ENCODE peak calls at places on chromosomes 5 and 9, in seven cellular contexts. C is C1 segment of cervical spinal cord, W is HT1080, J is HCEC 1CT, Y is M059J, B is COR-L47, L is ACHN. R is an unnamed sample.

GRCh38 chr5:53173083-53173482 is 63.5 kb upstream of the MOCS2 start:
- DNase-seq in C (no peak), W (no peak), J (no peak), Y (no peak), B (no peak), L (no peak), R (no peak)

GRCh38 chr5:119287547-119288073 is 68.2 kb upstream of the TNFAIP8 start:
- DNase-seq in C (no peak), W (peak; percentile 32), J (no peak), Y (peak; percentile 65), B (no peak), L (no peak), R (no peak)

GRCh38 chr5:126234563-126235195 is 188.5 kb upstream of the GRAMD2B start:
- DNase-seq in C (no peak), W (peak; percentile 27), J (peak; percentile 56), Y (peak; percentile 40), B (peak; percentile 2), L (peak; percentile 48), R (peak; percentile 6)

GRCh38 chr5:321233-321725 is at the start of gene AHRR:
- DNase-seq in C (no peak), W (peak; percentile 55), J (peak; percentile 75), Y (peak; percentile 76), B (peak; percentile 61), L (peak; percentile 60), R (no peak)

GRCh38 chr5:32865475-32865874 is 154.4 kb downstream of the NPR3 start:
- DNase-seq in C (no peak), W (no peak), J (no peak), Y (peak; percentile 62), B (no peak), L (no peak), R (peak; percentile 67)

GRCh38 chr5:1564182-1564748 is 40.5 kb upstream of the LPCAT1 start:
- DNase-seq in C (no peak), W (peak; percentile 74), J (peak; percentile 63), Y (peak; percentile 86), B (no peak), L (peak; percentile 60), R (peak; percentile 19)

GRCh38 chr9:79471577-79472543 is 99.9 kb upstream of the TLE4 start:
- DNase-seq in C (no peak), W (peak; percentile 23), J (peak; percentile 68), Y (peak; percentile 76), B (peak; percentile 19), L (no peak), R (no peak)

GRCh38 chr9:16213781-16214515 is 656.5 kb downstream of the BNC2 start:
- DNase-seq in C (no peak), W (peak; percentile 64), J (peak; percentile 93), Y (peak; percentile 89), B (no peak), L (no peak), R (no peak)

GRCh38 chr9:107693620-107694326 is 204.2 kb upstream of the KLF4 start:
- DNase-seq in C (no peak), W (peak; percentile 4), J (peak; percentile 37), Y (peak; percentile 26), B (no peak), L (peak; percentile 91), R (no peak)

GRCh38 chr5:168315991-168316578 is 24.6 kb downstream of the WWC1 start:
- DNase-seq in C (no peak), W (no peak), J (no peak), Y (no peak), B (peak; percentile 58), L (no peak), R (no peak)

GRCh38 chr5:176704817-176705216 is 57.5 kb downstream of the TSPAN17 start:
- DNase-seq in C (no peak), W (no peak), J (no peak), Y (no peak), B (no peak), L (no peak), R (no peak)

GRCh38 chr5:16866795-16867584 is 69.1 kb downstream of the MYO10 start:
- DNase-seq in C (no peak), W (no peak), J (no peak), Y (no peak), B (peak; percentile 67), L (no peak), R (no peak)

GRCh38 chr5:177430146-177430951 is 3.9 kb downstream of the GRK6 start:
- DNase-seq in C (no peak), W (no peak), J (no peak), Y (no peak), B (no peak), L (no peak), R (no peak)

GRCh38 chr5:139654875-139655491 is 6.8 kb downstream of the CXXC5 start:
- DNase-seq in C (no peak), W (no peak), J (no peak), Y (peak; percentile 65), B (no peak), L (no peak), R (no peak)

GRCh38 chr5:120446896-120447295 is 17.2 kb upstream of the PRR16 start:
- DNase-seq in C (no peak), W (no peak), J (no peak), Y (no peak), B (peak; percentile 8), L (no peak), R (no peak)

GRCh38 chr9:33080534-33080933 is 4.1 kb upstream of the SMU1 start:
- DNase-seq in C (no peak), W (no peak), J (no peak), Y (no peak), B (no peak), L (no peak), R (no peak)

GRCh38 chr9:122477346-122477745 is 380 bp downstream of the OR1J1 start:
- DNase-seq in C (no peak), W (no peak), J (no peak), Y (no peak), B (no peak), L (no peak), R (no peak)

GRCh38 chr5:72159501-72159911 is 52.2 kb downstream of the MAP1B start:
- DNase-seq in C (no peak), W (peak; percentile 46), J (peak; percentile 74), Y (peak; percentile 67), B (no peak), L (no peak), R (no peak)

GRCh38 chr9:137968235-137968634 is 90.7 kb downstream of the CACNA1B start:
- DNase-seq in C (no peak), W (no peak), J (no peak), Y (no peak), B (no peak), L (no peak), R (no peak)

GRCh38 chr9:12457237-12457636 is 235.9 kb upstream of the TYRP1 start:
- DNase-seq in C (no peak), W (no peak), J (no peak), Y (no peak), B (no peak), L (no peak), R (no peak)

GRCh38 chr9:124569942-124570341 is 62.7 kb upstream of the NR5A1 start:
- DNase-seq in C (no peak), W (no peak), J (no peak), Y (no peak), B (no peak), L (no peak), R (no peak)

GRCh38 chr5:177600458-177601018 is 606 bp downstream of the B4GALT7 start:
- DNase-seq in C (no peak), W (no peak), J (peak; percentile 11), Y (no peak), B (no peak), L (peak; percentile 7), R (no peak)

GRCh38 chr5:124504081-124504916 is 242.1 kb downstream of the ZNF608 start:
- DNase-seq in C (no peak), W (no peak), J (no peak), Y (peak; percentile 13), B (no peak), L (no peak), R (no peak)

GRCh38 chr5:35853652-35854051 is 3.0 kb upstream of the IL7R start:
- DNase-seq in C (no peak), W (no peak), J (no peak), Y (no peak), B (no peak), L (no peak), R (no peak)

GRCh38 chr9:104286792-104287191 is 192.7 kb downstream of the SMC2 start:
- DNase-seq in C (no peak), W (peak; percentile 48), J (peak; percentile 34), Y (peak; percentile 1), B (no peak), L (no peak), R (no peak)

GRCh38 chr9:122164286-122164685 is 4.6 kb downstream of the MORN5 start:
- DNase-seq in C (no peak), W (no peak), J (no peak), Y (no peak), B (no peak), L (no peak), R (no peak)

GRCh38 chr9:125910286-125910685 is 163.1 kb downstream of the PBX3 start:
- DNase-seq in C (no peak), W (no peak), J (no peak), Y (no peak), B (no peak), L (no peak), R (no peak)

GRCh38 chr9:95876595-95876994 is 1.1 kb downstream of the ERCC6L2 start:
- DNase-seq in C (no peak), W (peak; percentile 34), J (peak; percentile 34), Y (peak; percentile 28), B (no peak), L (peak; percentile 16), R (no peak)

GRCh38 chr5:94463739-94464138 is 154.7 kb downstream of the KIAA0825 start:
- DNase-seq in C (no peak), W (no peak), J (peak; percentile 27), Y (no peak), B (no peak), L (no peak), R (no peak)

GRCh38 chr5:175243441-175243840 is 200.5 kb downstream of the DRD1 start:
- DNase-seq in C (no peak), W (no peak), J (no peak), Y (no peak), B (no peak), L (no peak), R (no peak)

GRCh38 chr9:36416870-36417269 is 16.8 kb upstream of the RNF38 start:
- DNase-seq in C (no peak), W (no peak), J (no peak), Y (no peak), B (no peak), L (no peak), R (no peak)

GRCh38 chr9:133534346-133535284 is at the start of gene ADAMTSL2:
- DNase-seq in C (no peak), W (no peak), J (peak; percentile 38), Y (peak; percentile 63), B (peak; percentile 87), L (no peak), R (no peak)

GRCh38 chr5:150578781-150579461 is 61.5 kb upstream of the SYNPO start:
- DNase-seq in C (no peak), W (no peak), J (no peak), Y (no peak), B (no peak), L (no peak), R (no peak)

GRCh38 chr5:133287500-133287899 is 235.7 kb downstream of the HSPA4 start:
- DNase-seq in C (no peak), W (no peak), J (peak; percentile 39), Y (no peak), B (no peak), L (peak; percentile 40), R (no peak)

GRCh38 chr9:123401879-123402513 is 46.0 kb downstream of the CRB2 start:
- DNase-seq in C (no peak), W (peak; percentile 32), J (peak; percentile 29), Y (peak; percentile 38), B (peak; percentile 41), L (peak; percentile 42), R (peak; percentile 35)

GRCh38 chr5:158277276-158277675 is 418.3 kb upstream of the CLINT1 start:
- DNase-seq in C (no peak), W (no peak), J (no peak), Y (no peak), B (no peak), L (no peak), R (no peak)

GRCh38 chr5:1055896-1056610 is 47.5 kb downstream of the NKD2 start:
- DNase-seq in C (no peak), W (no peak), J (no peak), Y (no peak), B (no peak), L (no peak), R (no peak)

GRCh38 chr5:131795128-131795719 is 1.6 kb downstream of the FNIP1 start:
- DNase-seq in C (no peak), W (no peak), J (no peak), Y (no peak), B (no peak), L (no peak), R (no peak)